ENCODE peak calls at places on chromosomes 6 and 20, in five cellular contexts. I is NCI-H345, Z is amniotic epithelial cell, N is foreskin keratinocyte, S is A549. U is an unnamed sample.

GRCh38 chr6:148423133-148423532 is 80.5 kb downstream of the SASH1 start:
- DNase-seq in S (no peak), I (no peak), Z (no peak), N (no peak), U (no peak)

GRCh38 chr20:59144179-59144830 is 19.3 kb upstream of the ZNF831 start:
- DNase-seq in S (no peak), N (no peak), I (no peak), Z (no peak), U (no peak)

GRCh38 chr6:64838726-64839125 is 868.3 kb downstream of the EYS start:
- DNase-seq in Z (peak; percentile 58), N (no peak), I (no peak), S (no peak), U (no peak)

GRCh38 chr6:107652526-107653182 is 162.7 kb downstream of the SOBP start:
- DNase-seq in Z (no peak), S (no peak), N (no peak), I (no peak), U (no peak)

GRCh38 chr6:144341831-144342527 is 56.8 kb downstream of the UTRN start:
- DNase-seq in N (no peak), S (no peak), Z (no peak), I (no peak), U (no peak)

GRCh38 chr6:47180633-47181032 is 129.1 kb downstream of the TNFRSF21 start:
- DNase-seq in Z (peak; percentile 53), N (peak; percentile 71), I (no peak), S (peak; percentile 36), U (no peak)

GRCh38 chr6:36249536-36249935 is 20.3 kb upstream of the PNPLA1 start:
- DNase-seq in N (no peak), I (no peak), Z (no peak), S (no peak), U (no peak)

GRCh38 chr20:45174434-45175364 is at the start of gene PI3:
- DNase-seq in I (no peak), Z (peak; percentile 86), N (peak; percentile 50), S (no peak), U (no peak)

GRCh38 chr6:47301441-47301840 is 8.3 kb downstream of the TNFRSF21 start:
- DNase-seq in Z (no peak), S (no peak), N (no peak), I (no peak), U (no peak)

GRCh38 chr6:116313377-116313776 is 33.6 kb upstream of the TSPYL1 start:
- DNase-seq in N (no peak), Z (peak; percentile 58), I (no peak), S (no peak), U (no peak)

GRCh38 chr6:313917-314316 is 21.6 kb downstream of the DUSP22 start:
- DNase-seq in N (no peak), Z (peak; percentile 16), S (no peak), I (no peak), U (no peak)

GRCh38 chr20:32231847-32232246 is 24.2 kb downstream of the POFUT1 start:
- DNase-seq in Z (peak; percentile 54), S (no peak), N (no peak), I (no peak), U (no peak)

GRCh38 chr6:16802071-16802470 is 40.8 kb upstream of the ATXN1 start:
- DNase-seq in S (no peak), N (no peak), Z (no peak), I (no peak), U (no peak)

GRCh38 chr20:23145281-23145700 is 59.2 kb upstream of the CD93 start:
- DNase-seq in N (no peak), I (no peak), S (no peak), Z (peak; percentile 88), U (no peak)